ENCODE peak calls at places on chromosome 10, in five cellular contexts. D is heart right ventricle, J is kidney, K is ascending aorta, S is cardiac muscle cell. A is an unnamed sample. For H3K4me1, the result is how much of the 10 kb centered on the place peaks cover.

GRCh38 chr10:94626476-94626875 is 57.1 kb upstream of the CYP2C18 start:
- DNase-seq in D (no peak), J (no peak), K (no peak), S (no peak), A (no peak)

GRCh38 chr10:86224354-86225097 is 142.1 kb downstream of the GRID1 start:
- DNase-seq in D (no peak), J (peak), K (no peak), S (no peak), A (no peak)

GRCh38 chr10:36612436-36612835 is 513.0 kb upstream of the ANKRD30A start:
- DNase-seq in D (no peak), J (no peak), K (no peak), S (no peak), A (peak)

GRCh38 chr10:75398630-75399460 is 2.7 kb downstream of the ZNF503 start:
- DNase-seq in D (no peak), J (peak), K (peak), S (peak), A (no peak)

GRCh38 chr10:24346877-24347505 is 138.1 kb downstream of the KIAA1217 start:
- DNase-seq in D (no peak), J (no peak), K (no peak), S (no peak), A (no peak)

GRCh38 chr10:72081772-72082590 is 6.4 kb downstream of the SPOCK2 start:
- DNase-seq in D (no peak), J (no peak), K (no peak), S (no peak), A (no peak)

GRCh38 chr10:103582331-103583123 is 89.0 kb downstream of the NEURL1 start:
- DNase-seq in D (no peak), J (no peak), K (no peak), S (no peak), A (no peak)

GRCh38 chr10:90998733-90999511 is 78.0 kb upstream of the ANKRD1 start:
- DNase-seq in D (no peak), J (no peak), K (no peak), S (no peak), A (no peak)

GRCh38 chr10:85673270-85673669 is 693.3 kb downstream of the GRID1 start:
- DNase-seq in D (no peak), J (no peak), K (no peak), S (no peak), A (no peak)

GRCh38 chr10:24207781-24208611 is 942 bp upstream of the KIAA1217 start:
- DNase-seq in D (peak), J (no peak), K (no peak), S (peak), A (no peak)

GRCh38 chr10:132249232-132249724 is 58.5 kb downstream of the STK32C start:
- DNase-seq in D (no peak), J (no peak), K (no peak), S (no peak), A (no peak)

GRCh38 chr10:62946278-62946677 is 130.1 kb upstream of the EGR2 start:
- DNase-seq in D (no peak), J (no peak), K (no peak), S (no peak), A (no peak)

GRCh38 chr10:50624866-50625491 is 1.2 kb upstream of the SGMS1 start:
- DNase-seq in D (peak), J (no peak), K (peak), S (peak), A (no peak)

GRCh38 chr10:125014086-125014830 is 72.3 kb downstream of the ZRANB1 start:
- DNase-seq in D (peak), J (peak), K (no peak), S (no peak), A (no peak)

GRCh38 chr10:76581685-76582084 is 1055.9 kb downstream of the KCNMA1 start:
- DNase-seq in D (no peak), J (no peak), K (no peak), S (no peak), A (no peak)

GRCh38 chr10:42781893-42782445 is 626 bp upstream of the BMS1 start:
- DNase-seq in D (peak), J (no peak), K (no peak), S (peak), A (no peak)

GRCh38 chr10:42754155-42755027 is 28.2 kb upstream of the BMS1 start:
- DNase-seq in D (peak), J (peak), K (no peak), S (peak), A (no peak)

GRCh38 chr10:77444041-77444440 is 193.6 kb downstream of the KCNMA1 start:
- DNase-seq in D (no peak), J (no peak), K (no peak), S (no peak), A (no peak)

GRCh38 chr10:12835709-12836108 is 165.8 kb downstream of the CCDC3 start:
- DNase-seq in D (no peak), J (no peak), K (peak), S (peak), A (no peak)

DNA sequence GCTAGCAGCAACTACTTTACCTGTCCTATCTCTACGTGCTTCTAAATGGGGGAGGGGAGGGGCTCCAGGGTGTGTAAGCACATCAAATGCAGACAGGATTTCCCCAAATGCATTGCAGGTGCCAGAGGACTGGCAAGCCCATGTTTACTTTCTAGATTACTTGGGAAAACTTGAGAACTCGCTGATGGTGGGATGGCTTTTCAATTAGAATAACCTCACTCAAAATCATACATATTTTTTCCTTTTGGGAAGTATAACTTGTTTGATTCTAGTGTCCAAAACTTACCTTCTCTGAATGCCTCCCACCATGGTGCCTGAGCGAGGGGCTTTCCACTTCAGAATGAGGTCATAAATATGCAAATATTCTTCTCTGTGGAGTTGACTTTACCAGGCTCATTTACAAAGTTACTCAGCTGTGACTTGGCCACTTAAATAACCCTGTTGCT is 191.3 kb upstream of the RHOBTB1 start:
- DNase-seq in D (no peak), J (no peak), K (no peak), S (no peak), A (no peak)
- H3K4me3 ChIP-seq in D (no peak), J (no peak), K (no peak), S (no peak), A (no peak)

GRCh38 chr10:79232864-79233263 is 114.4 kb upstream of the PPIF start:
- DNase-seq in D (no peak), J (no peak), K (no peak), S (no peak), A (no peak)

GRCh38 chr10:79230563-79231249 is 116.6 kb upstream of the PPIF start:
- DNase-seq in D (no peak), J (no peak), K (no peak), S (no peak), A (no peak)

GRCh38 chr10:79229830-79230562 is 117.3 kb upstream of the PPIF start:
- DNase-seq in D (no peak), J (no peak), K (no peak), S (no peak), A (peak)

GRCh38 chr10:79234391-79235318 is 112.6 kb upstream of the PPIF start:
- DNase-seq in D (no peak), J (no peak), K (no peak), S (peak), A (no peak)

DNA sequence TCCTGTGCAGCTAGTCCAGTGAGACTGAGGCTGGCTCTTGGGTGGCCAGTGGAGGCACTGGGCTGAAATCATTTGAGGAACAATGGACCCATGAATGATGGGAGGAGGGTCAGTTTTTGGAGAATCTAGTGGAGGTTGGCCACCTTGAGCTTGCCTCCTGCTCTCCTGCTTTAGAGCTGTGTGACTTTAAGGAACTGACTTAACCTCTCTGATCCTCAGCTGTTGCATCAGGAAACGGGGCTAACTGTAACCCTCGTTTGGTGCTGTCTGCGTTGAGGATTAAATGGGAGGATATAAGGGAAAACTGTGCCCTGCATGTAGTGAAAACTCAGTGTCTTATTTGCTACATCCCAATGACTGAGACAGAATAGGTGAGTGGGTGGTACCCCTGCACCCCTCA is 115.4 kb upstream of the PPIF start:
- DNase-seq in D (no peak), J (no peak), K (no peak), S (no peak), A (no peak)
- H3K4me1 ChIP-seq in D (under half), J (under half), K (under half), S (under half), A (under half)

DNA sequence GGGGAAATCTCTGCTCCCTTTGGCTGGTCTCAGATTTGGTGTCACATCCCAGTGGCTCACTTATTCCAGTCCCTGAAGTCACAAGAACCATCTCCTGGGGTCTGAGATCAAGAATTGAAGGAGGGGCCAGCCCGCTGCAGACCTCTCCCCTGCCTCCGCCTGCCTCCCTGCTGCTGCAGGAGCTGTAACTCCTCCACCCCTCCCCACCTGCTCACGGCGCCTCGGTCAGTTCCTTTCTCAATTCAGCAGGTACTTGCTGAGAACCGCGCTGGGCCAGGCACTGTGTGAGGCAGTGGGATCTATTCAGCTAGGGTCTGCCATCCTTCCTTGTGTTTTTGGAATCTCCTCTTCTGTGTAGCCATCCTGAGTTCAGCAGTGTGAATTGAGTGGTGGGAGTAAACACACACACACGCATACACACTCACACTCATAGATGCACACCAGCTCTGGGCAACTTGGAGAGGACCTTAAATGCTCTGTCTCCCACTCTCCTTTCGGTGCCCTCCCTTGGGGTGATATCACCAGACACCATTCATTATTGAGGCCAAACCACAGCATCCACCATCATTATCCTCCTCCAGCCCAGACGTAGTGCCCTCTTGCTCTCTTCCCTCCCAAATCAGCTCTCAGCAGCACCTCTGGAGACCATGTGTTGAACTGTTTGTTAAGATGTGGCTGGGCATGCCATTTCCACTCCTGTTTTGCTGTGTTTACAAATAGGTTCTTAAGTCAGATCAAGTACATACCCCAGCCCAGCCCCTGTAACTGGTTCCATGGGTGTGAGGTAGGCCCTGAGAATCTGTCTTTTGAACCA is 22.0 kb upstream of the ANKRD2 start:
- DNase-seq in D (no peak), J (no peak), K (no peak), S (no peak), A (no peak)
- H3K27ac ChIP-seq in D (no peak), J (no peak), K (peak), S (peak), A (no peak)

DNA sequence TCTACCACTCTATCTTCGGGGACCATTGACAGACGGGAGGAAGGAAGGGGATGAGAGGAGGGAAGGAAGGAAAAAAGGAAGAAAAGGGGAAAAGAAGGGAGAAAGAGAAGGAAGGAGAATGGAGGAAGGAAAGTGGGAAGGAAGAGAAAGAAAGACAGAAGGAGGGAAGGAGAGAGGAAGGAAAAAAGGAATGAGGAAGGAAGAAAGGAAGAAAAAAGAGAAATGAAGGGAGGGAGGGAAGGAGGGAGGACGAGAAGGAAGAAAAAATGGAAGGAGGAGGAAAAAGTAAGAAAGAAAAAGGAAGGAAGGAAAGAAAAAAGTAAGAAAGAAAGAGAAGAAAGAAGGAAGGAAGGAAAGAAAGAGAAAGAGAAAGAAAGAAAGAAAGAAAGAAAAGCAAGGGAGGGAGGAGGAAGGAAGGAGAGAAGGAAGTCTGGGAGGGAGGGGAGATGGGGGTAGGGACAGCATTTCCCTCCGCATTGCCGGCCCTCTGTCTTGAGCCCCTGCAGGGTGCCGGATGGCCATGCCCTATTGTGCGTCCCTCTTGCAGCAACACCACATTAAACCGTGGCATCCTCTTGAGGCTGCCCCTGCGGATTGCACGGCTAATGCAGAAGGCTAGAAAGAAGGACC is 128.8 kb downstream of the ADARB2 start:
- DNase-seq in D (no peak), J (no peak), K (no peak), S (no peak), A (no peak)
- H3K4me3 ChIP-seq in D (no peak), J (no peak), K (no peak), S (no peak), A (peak)